ENCODE peak calls at places on chromosomes 4 and X, in six cellular contexts. C is hippocampal formation; V is activated gamma-delta T cell treated with Interleukin-2 at 50 U/mL for 16 hours; P is CD4-positive, alpha-beta T cell; Q is fibroblast of mammary gland; F is activated CD4-positive, alpha-beta T cell treated with anti-CD3 and anti-CD28 coated beads, Interleukin-2, amount 50 U/mL, for 1 hour. M is an unnamed sample.
A peak's percentile ranks its signal among the peaks of the same experiment; 100 is the strongest.

GRCh38 chr4:31237242-31237641 is 517.1 kb downstream of the PCDH7 start:
- DNase-seq in Q (peak; percentile 25), F (no peak), P (no peak), C (no peak), V (no peak), M (peak; percentile 2)

GRCh38 chrX:12955882-12956703 is 18.8 kb upstream of the TMSB4X start:
- DNase-seq in V (peak; percentile 65), C (no peak), F (peak; percentile 44), P (peak; percentile 61), Q (peak; percentile 66), M (peak; percentile 64)

GRCh38 chr4:177191586-177191985 is 118.1 kb upstream of the NEIL3 start:
- DNase-seq in F (no peak), Q (no peak), C (no peak), P (no peak), V (no peak), M (no peak)

GRCh38 chrX:65035451-65035779 is 59.2 kb upstream of the ZC4H2 start:
- DNase-seq in F (no peak), P (no peak), Q (peak; percentile 36), C (peak; percentile 16), V (no peak), M (peak; percentile 29)

GRCh38 chr4:158841540-158841939 is 72.7 kb downstream of the FNIP2 start:
- DNase-seq in Q (no peak), V (no peak), F (no peak), C (no peak), P (no peak), M (no peak)

GRCh38 chrX:74550295-74550802 is 64.1 kb downstream of the RLIM start:
- DNase-seq in C (peak; percentile 52), Q (peak; percentile 72), F (peak; percentile 84), V (peak; percentile 88), P (peak; percentile 82), M (peak; percentile 72)

GRCh38 chrX:19798423-19798822 is 89.0 kb downstream of the SH3KBP1 start:
- DNase-seq in F (no peak), C (no peak), V (no peak), Q (peak; percentile 28), P (peak; percentile 23), M (peak; percentile 33)

GRCh38 chr4:152460488-152460887 is 75.4 kb downstream of the FBXW7 start:
- DNase-seq in C (no peak), P (no peak), V (no peak), F (no peak), Q (peak; percentile 86), M (peak; percentile 70)

GRCh38 chr4:144351306-144351705 is 210.8 kb upstream of the GYPA start:
- DNase-seq in V (no peak), F (no peak), P (no peak), Q (no peak), C (no peak), M (no peak)

GRCh38 chr4:8940792-8941491 is 69.3 kb upstream of the HMX1 start:
- DNase-seq in C (no peak), Q (no peak), V (no peak), F (no peak), P (no peak), M (no peak)

M was measured in ELR.